ENCODE peak calls at places on chromosomes 2 and 18, in nine cellular contexts. Z is GM13977; E is fibroblast of lung; M is skeletal muscle cell; I is activated CD4-positive, alpha-beta T cell treated with anti-CD3 and anti-CD28 coated beads, Interleukin-2, amount 10 ng/mL, durations not matched to agents 7 days and 5 days; Y is GM03348; S is dorsolateral prefrontal cortex; L is T-helper 1 cell; K is A549. V is an unnamed sample.

GRCh38 chr2:42931818-42932195 is 139.4 kb upstream of the HAAO start:
- DNase-seq in Z (no peak), E (no peak), M (no peak), I (no peak), Y (no peak), S (no peak), L (no peak), K (no peak), V (peak)

GRCh38 chr2:3656762-3657691 is 973 bp upstream of the ALLC start:
- DNase-seq in Z (no peak), E (peak), M (no peak), I (no peak), Y (peak), S (no peak), L (no peak), K (no peak), V (peak)

GRCh38 chr2:285506-285905 is 2.4 kb downstream of the ALKAL2 start:
- DNase-seq in Z (no peak), E (peak), M (peak), I (no peak), Y (peak), S (no peak), L (no peak), K (no peak), V (no peak)

GRCh38 chr2:119350311-119350998 is 16.2 kb downstream of the C2orf76 start:
- DNase-seq in Z (no peak), E (no peak), M (no peak), I (no peak), Y (no peak), S (no peak), L (no peak), K (no peak), V (peak)

GRCh38 chr18:27249933-27250332 is 64.8 kb upstream of the CHST9 start:
- DNase-seq in Z (no peak), E (no peak), M (no peak), I (no peak), Y (no peak), S (no peak), L (no peak), K (no peak), V (no peak)

GRCh38 chr2:54666741-54667639 is 56.5 kb upstream of the EML6 start:
- DNase-seq in Z (no peak), E (peak), M (no peak), I (no peak), Y (peak), S (peak), L (no peak), K (no peak), V (no peak)

GRCh38 chr2:174350018-174350417 is 15.3 kb downstream of the SP9 start:
- DNase-seq in Z (peak), E (no peak), M (no peak), I (no peak), Y (peak), S (no peak), L (no peak), K (no peak), V (no peak)

GRCh38 chr2:140863713-140864112 is 1267.1 kb downstream of the LRP1B start:
- DNase-seq in Z (peak), E (peak), M (peak), I (no peak), Y (peak), S (no peak), L (no peak), K (peak), V (no peak)

GRCh38 chr2:172012688-172013358 is 13.1 kb downstream of the METAP1D start:
- DNase-seq in Z (no peak), E (no peak), M (no peak), I (no peak), Y (no peak), S (no peak), L (no peak), K (no peak), V (peak)

GRCh38 chr2:230570987-230571386 is 141.7 kb upstream of the CAB39 start:
- DNase-seq in Z (no peak), E (no peak), M (no peak), I (no peak), Y (no peak), S (no peak), L (no peak), K (no peak), V (no peak)

GRCh38 chr2:28447943-28448737 is 47.7 kb upstream of the PLB1 start:
- DNase-seq in Z (no peak), E (peak), M (peak), I (no peak), Y (peak), S (no peak), L (no peak), K (no peak), V (no peak)

GRCh38 chr2:26530696-26531095 is 52.8 kb upstream of the OTOF start:
- DNase-seq in Z (no peak), E (no peak), M (peak), I (no peak), Y (no peak), S (no peak), L (no peak), K (no peak), V (no peak)

GRCh38 chr2:206805922-206806607 is 40.7 kb downstream of the FASTKD2 start:
- DNase-seq in Z (no peak), E (peak), M (no peak), I (no peak), Y (peak), S (no peak), L (no peak), K (no peak), V (no peak)

GRCh38 chr2:29401994-29402393 is 286.8 kb downstream of the CLIP4 start:
- DNase-seq in Z (no peak), E (no peak), M (no peak), I (no peak), Y (no peak), S (no peak), L (no peak), K (no peak), V (no peak)

GRCh38 chr2:237566401-237567235 is at the start of gene PRLH:
- DNase-seq in Z (no peak), E (no peak), M (no peak), I (no peak), Y (no peak), S (no peak), L (no peak), K (no peak), V (no peak)

GRCh38 chr2:42886921-42887320 is 94.5 kb upstream of the HAAO start:
- DNase-seq in Z (no peak), E (peak), M (no peak), I (no peak), Y (no peak), S (no peak), L (no peak), K (no peak), V (no peak)

GRCh38 chr18:55465313-55465712 is 122.7 kb downstream of the TCF4 start:
- DNase-seq in Z (no peak), E (no peak), M (no peak), I (no peak), Y (no peak), S (no peak), L (no peak), K (no peak), V (no peak)

GRCh38 chr2:241018051-241018891 is 19.9 kb downstream of the SNED1 start:
- DNase-seq in Z (no peak), E (no peak), M (no peak), I (peak), Y (no peak), S (no peak), L (no peak), K (no peak), V (peak)

GRCh38 chr2:156982615-156983014 is 274.9 kb upstream of the GALNT5 start:
- DNase-seq in Z (no peak), E (no peak), M (no peak), I (no peak), Y (no peak), S (no peak), L (no peak), K (no peak), V (no peak)

GRCh38 chr2:137333386-137333972 is 568.1 kb downstream of the THSD7B start:
- DNase-seq in Z (peak), E (no peak), M (no peak), I (no peak), Y (peak), S (no peak), L (no peak), K (no peak), V (no peak)

GRCh38 chr2:171347158-171347557 is 86.6 kb downstream of the METTL8 start:
- DNase-seq in Z (peak), E (no peak), M (no peak), I (no peak), Y (no peak), S (no peak), L (no peak), K (no peak), V (no peak)

GRCh38 chr2:16861154-16861929 is 195.7 kb upstream of the CYRIA start:
- DNase-seq in Z (no peak), E (peak), M (peak), I (no peak), Y (no peak), S (no peak), L (no peak), K (no peak), V (no peak)

GRCh38 chr18:36127866-36128845 is 984 bp downstream of the SLC39A6 start:
- DNase-seq in Z (no peak), E (peak), M (no peak), I (no peak), Y (peak), S (peak), L (no peak), K (no peak), V (peak)

GRCh38 chr2:208407667-208408066 is 1.1 kb downstream of the PTH2R start:
- DNase-seq in Z (peak), E (peak), M (no peak), I (no peak), Y (peak), S (peak), L (no peak), K (peak), V (no peak)

GRCh38 chr2:237092920-237093781 is 7.5 kb downstream of the COPS8 start:
- DNase-seq in Z (no peak), E (peak), M (peak), I (no peak), Y (peak), S (no peak), L (no peak), K (peak), V (no peak)

GRCh38 chr2:226334981-226335720 is 464.5 kb downstream of the IRS1 start:
- DNase-seq in Z (no peak), E (peak), M (no peak), I (no peak), Y (no peak), S (no peak), L (no peak), K (no peak), V (no peak)

GRCh38 chr2:30465171-30465545 is 18.1 kb downstream of the LCLAT1 start:
- DNase-seq in Z (no peak), E (no peak), M (no peak), I (no peak), Y (no peak), S (no peak), L (no peak), K (no peak), V (peak)

V was measured in ELF-1.